ENCODE peak calls at places on chromosomes 6 and 20, in seven cellular contexts. C, S, P, I, T, Z and D are unnamed samples.

GRCh38 chr6:62803094-62803493 is 408.2 kb upstream of the FKBP1C start:
- DNase-seq in T (no peak), Z (no peak), P (no peak), S (no peak), I (no peak), C (peak), D (no peak)

GRCh38 chr6:137810554-137811120 is 56.4 kb upstream of the TNFAIP3 start:
- DNase-seq in I (no peak), P (no peak), Z (no peak), T (no peak), C (no peak), S (no peak), D (no peak)

GRCh38 chr6:170205534-170206316 is 85.2 kb downstream of the DLL1 start:
- DNase-seq in S (peak), T (no peak), P (no peak), C (no peak), I (no peak), Z (no peak), D (no peak)

GRCh38 chr20:37915800-37916570 is 13.1 kb downstream of the VSTM2L start:
- DNase-seq in S (no peak), C (peak), I (no peak), Z (no peak), T (no peak), P (no peak), D (no peak)

GRCh38 chr20:56885521-56885920 is 256.4 kb downstream of the TFAP2C start:
- DNase-seq in C (no peak), T (no peak), I (no peak), S (no peak), Z (no peak), P (no peak), D (no peak)

GRCh38 chr20:32390999-32391398 is 32.9 kb downstream of the ASXL1 start:
- DNase-seq in T (no peak), Z (no peak), S (no peak), C (no peak), I (no peak), P (no peak), D (no peak)

GRCh38 chr6:148559848-148560433 is 186.9 kb upstream of the UST start:
- DNase-seq in S (peak), T (peak), Z (peak), P (peak), I (peak), C (peak), D (peak)

GRCh38 chr6:18165746-18166145 is 10.5 kb downstream of the KDM1B start:
- DNase-seq in C (no peak), T (no peak), Z (no peak), P (no peak), I (no peak), S (no peak), D (no peak)

GRCh38 chr6:111750753-111751684 is 122.2 kb downstream of the FYN start:
- DNase-seq in T (peak), S (no peak), C (peak), Z (no peak), P (no peak), I (no peak), D (peak)

GRCh38 chr6:138278326-138278725 is 60.0 kb upstream of the PBOV1 start:
- DNase-seq in P (no peak), I (peak), Z (no peak), S (no peak), C (peak), T (no peak), D (no peak)

GRCh38 chr6:129510930-129511329 is 199.0 kb downstream of the ARHGAP18 start:
- DNase-seq in S (no peak), T (no peak), Z (no peak), I (no peak), C (no peak), P (no peak), D (no peak)

GRCh38 chr6:54868556-54868955 is 22.0 kb downstream of the FAM83B start:
- DNase-seq in P (no peak), C (no peak), T (no peak), I (no peak), Z (no peak), S (no peak), D (no peak)

GRCh38 chr6:72788188-72788587 is 166.3 kb downstream of the KCNQ5 start:
- DNase-seq in C (no peak), Z (no peak), I (no peak), P (no peak), T (no peak), S (no peak), D (no peak)

GRCh38 chr6:144710207-144710606 is 425.1 kb downstream of the UTRN start:
- DNase-seq in T (no peak), P (no peak), I (no peak), Z (no peak), C (no peak), S (no peak), D (no peak)

GRCh38 chr6:121548146-121548545 is 112.7 kb downstream of the GJA1 start:
- DNase-seq in S (no peak), I (no peak), C (no peak), P (no peak), Z (no peak), T (no peak), D (no peak)

GRCh38 chr6:157290797-157291196 is 32.5 kb downstream of the TMEM242 start:
- DNase-seq in T (no peak), C (no peak), S (no peak), P (no peak), I (no peak), Z (no peak), D (no peak)

GRCh38 chr6:22098623-22099022 is 198.2 kb downstream of the PRL start:
- DNase-seq in Z (no peak), S (no peak), I (no peak), C (no peak), P (no peak), T (no peak), D (no peak)

GRCh38 chr6:43532201-43532600 is 15.3 kb downstream of the POLR1C start:
- DNase-seq in I (no peak), C (no peak), T (no peak), Z (no peak), P (no peak), S (no peak), D (no peak)

GRCh38 chr6:153302133-153302532 is 171.1 kb upstream of the RGS17 start:
- DNase-seq in I (no peak), P (no peak), C (no peak), Z (no peak), T (no peak), S (no peak), D (no peak)

GRCh38 chr6:49341869-49342268 is 121.2 kb downstream of the MMUT start:
- DNase-seq in C (no peak), S (no peak), P (no peak), T (no peak), Z (no peak), I (no peak), D (no peak)

GRCh38 chr20:48698507-48699267 is 129.1 kb downstream of the PREX1 start:
- DNase-seq in T (no peak), I (no peak), Z (no peak), P (no peak), C (peak), S (no peak), D (no peak)

GRCh38 chr6:21103626-21104224 is 489.8 kb upstream of the SOX4 start:
- DNase-seq in T (no peak), P (no peak), Z (no peak), S (no peak), C (no peak), I (no peak), D (no peak)

GRCh38 chr6:129114992-129115391 is 232.1 kb downstream of the LAMA2 start:
- DNase-seq in I (no peak), T (no peak), Z (no peak), S (no peak), C (no peak), P (no peak), D (no peak)

GRCh38 chr6:70370496-70370895 is 42.8 kb upstream of the FAM135A start:
- DNase-seq in S (no peak), T (no peak), Z (no peak), C (no peak), P (no peak), I (no peak), D (no peak)

GRCh38 chr6:36976931-36977330 is 9.1 kb downstream of the MTCH1 start:
- DNase-seq in C (no peak), S (no peak), T (no peak), P (no peak), I (no peak), Z (no peak), D (no peak)